ENCODE peak calls at places on chromosome 15, in five cellular contexts. W, B, C, E and L are unnamed samples.

GRCh38 chr15:31069360-31070000 is 32.0 kb downstream of the TRPM1 start:
- DNase-seq in W (no peak), B (no peak), C (no peak), E (no peak), L (no peak)

GRCh38 chr15:72339777-72340177 is 19.8 kb upstream of the CELF6 start:
- DNase-seq in W (no peak), B (no peak), C (peak), E (no peak), L (no peak)

GRCh38 chr15:75198560-75199346 is 2.9 kb upstream of the C15orf39 start:
- DNase-seq in W (peak), B (peak), C (peak), E (peak), L (no peak)

GRCh38 chr15:51310064-51310463 is 28.3 kb downstream of the CYP19A1 start:
- DNase-seq in W (no peak), B (no peak), C (no peak), E (no peak), L (no peak)

GRCh38 chr15:92845109-92845508 is 55.0 kb upstream of the CHD2 start:
- DNase-seq in W (no peak), B (no peak), C (peak), E (peak), L (no peak)

GRCh38 chr15:84773716-84774115 is 25.3 kb downstream of the ZNF592 start:
- DNase-seq in W (no peak), B (no peak), C (no peak), E (no peak), L (no peak)

GRCh38 chr15:36400936-36401585 is 178.4 kb upstream of the CDIN1 start:
- DNase-seq in W (no peak), B (no peak), C (no peak), E (no peak), L (no peak)

GRCh38 chr15:80970018-80970657 is 19.5 kb downstream of the MESD start:
- DNase-seq in W (peak), B (peak), C (peak), E (peak), L (no peak)

GRCh38 chr15:85658816-85659215 is 135.9 kb downstream of the KLHL25 start:
- DNase-seq in W (no peak), B (no peak), C (no peak), E (no peak), L (no peak)

GRCh38 chr15:39255760-39256159 is 325.1 kb upstream of the THBS1 start:
- DNase-seq in W (no peak), B (no peak), C (no peak), E (no peak), L (no peak)

GRCh38 chr15:48500595-48500994 is 144.9 kb downstream of the FBN1 start:
- DNase-seq in W (no peak), B (no peak), C (no peak), E (no peak), L (no peak)

GRCh38 chr15:73959012-73959581 is 32.8 kb downstream of the LOXL1 start:
- DNase-seq in W (no peak), B (peak), C (peak), E (no peak), L (peak)

GRCh38 chr15:70259030-70259424 is 161.3 kb upstream of the TLE3 start:
- DNase-seq in W (no peak), B (peak), C (no peak), E (no peak), L (no peak)

GRCh38 chr15:27328616-27329015 is 357.6 kb downstream of the GABRG3 start:
- DNase-seq in W (no peak), B (no peak), C (peak), E (peak), L (no peak)